ENCODE peak calls at places on chromosomes 7 and 10, in seven cellular contexts. K is C1 segment of cervical spinal cord; H is ureter; F is stimulated activated CD8-positive, alpha-beta memory T cell treated with anti-CD3 and anti-CD28 coated beads, Interleukin-7, amount 100 ng/mL, for 1 hour; R is stromal cell of bone marrow; S is HuH-7; U is lower lobe of right lung. A is an unnamed sample.

GRCh38 chr10:71138126-71138860 is 74.1 kb upstream of the UNC5B start:
- DNase-seq in S (no peak), R (no peak), H (peak; percentile 41), U (no peak), K (no peak), F (no peak), A (peak; percentile 23)

GRCh38 chr7:37916673-37917660 is at the start of gene SFRP4:
- DNase-seq in U (peak; percentile 67), F (no peak), R (peak; percentile 77), H (peak; percentile 57), K (no peak), S (peak; percentile 69), A (peak; percentile 57)

GRCh38 chr7:71645836-71646235 is 513.9 kb downstream of the GALNT17 start:
- DNase-seq in H (no peak), F (no peak), R (no peak), U (no peak), K (no peak), S (no peak), A (no peak)

GRCh38 chr10:35577915-35578607 is 27.1 kb upstream of the GJD4 start:
- DNase-seq in H (no peak), F (no peak), U (no peak), K (no peak), S (no peak), R (no peak), A (no peak)

GRCh38 chr7:5077740-5078139 is 32.1 kb downstream of the RBAK start:
- DNase-seq in U (no peak), R (no peak), F (no peak), H (no peak), K (no peak), S (no peak), A (no peak)

GRCh38 chr10:21202766-21203457 is 305.8 kb upstream of the NEBL start:
- DNase-seq in U (no peak), R (no peak), S (no peak), K (no peak), F (no peak), H (no peak), A (no peak)

GRCh38 chr7:31432831-31433340 is 81.0 kb upstream of the ITPRID1 start:
- DNase-seq in H (no peak), K (no peak), S (no peak), U (no peak), R (no peak), F (no peak), A (no peak)

GRCh38 chr7:94623820-94624219 is 32.1 kb downstream of the SGCE start:
- DNase-seq in F (no peak), R (no peak), H (no peak), S (no peak), K (no peak), U (no peak), A (no peak)

GRCh38 chr7:51158742-51159441 is 157.7 kb downstream of the COBL start:
- DNase-seq in H (no peak), R (no peak), S (no peak), U (no peak), F (no peak), K (no peak), A (no peak)

GRCh38 chr10:50604823-50605222 is 18.9 kb downstream of the SGMS1 start:
- DNase-seq in H (no peak), R (no peak), U (no peak), S (no peak), F (no peak), K (no peak), A (no peak)

GRCh38 chr7:6271091-6271658 is 1.2 kb downstream of the CYTH3 start:
- DNase-seq in R (peak; percentile 67), F (peak; percentile 9), U (peak; percentile 68), K (peak; percentile 9), S (no peak), H (peak; percentile 54), A (peak; percentile 53)

GRCh38 chr10:119377431-119377830 is 165.1 kb downstream of the RGS10 start:
- DNase-seq in R (no peak), F (no peak), U (no peak), H (no peak), S (no peak), K (no peak), A (no peak)

GRCh38 chr10:131852823-131853609 is 47.8 kb upstream of the PPP2R2D start:
- DNase-seq in F (no peak), S (no peak), K (no peak), H (peak; percentile 37), R (no peak), U (no peak), A (no peak)

GRCh38 chr10:69234447-69234846 is 14.3 kb downstream of the HKDC1 start:
- DNase-seq in R (no peak), K (no peak), S (no peak), H (no peak), F (no peak), U (no peak), A (no peak)

GRCh38 chr7:104923010-104923421 is 91.0 kb upstream of the KMT2E start:
- DNase-seq in F (no peak), R (peak; percentile 85), K (no peak), S (peak; percentile 67), U (peak; percentile 84), H (peak; percentile 79), A (peak; percentile 54)

GRCh38 chr10:126463306-126463705 is 75.0 kb upstream of the ADAM12 start:
- DNase-seq in S (no peak), F (no peak), U (no peak), R (no peak), H (no peak), K (no peak), A (no peak)

GRCh38 chr7:34339061-34339526 is 318.9 kb upstream of the NPSR1 start:
- DNase-seq in F (no peak), R (no peak), H (no peak), K (no peak), S (no peak), U (no peak), A (no peak)

GRCh38 chr10:46555366-46555712 is 1.1 kb downstream of the GPRIN2 start:
- DNase-seq in S (no peak), F (no peak), K (no peak), U (no peak), H (peak; percentile 45), R (no peak), A (no peak)

GRCh38 chr10:114479307-114479706 is 75.0 kb upstream of the AFAP1L2 start:
- DNase-seq in U (no peak), S (no peak), H (no peak), R (no peak), K (no peak), F (no peak), A (peak; percentile 44)

GRCh38 chr10:86266446-86267242 is 100.0 kb downstream of the GRID1 start:
- DNase-seq in U (no peak), H (peak; percentile 23), K (no peak), R (no peak), S (no peak), F (no peak), A (no peak)

GRCh38 chr10:4672199-4672598 is 153.8 kb upstream of the AKR1E2 start:
- DNase-seq in S (no peak), F (no peak), H (no peak), U (no peak), R (no peak), K (no peak), A (no peak)

GRCh38 chr10:14736600-14737081 is 38.1 kb downstream of the FAM107B start:
- DNase-seq in R (peak; percentile 19), U (no peak), F (no peak), H (no peak), S (peak; percentile 19), K (no peak), A (peak; percentile 33)

GRCh38 chr7:52944916-52945315 is 90.5 kb upstream of the POM121L12 start:
- DNase-seq in K (no peak), U (no peak), F (no peak), H (no peak), R (no peak), S (no peak), A (no peak)

GRCh38 chr10:121165276-121165675 is 314.1 kb downstream of the WDR11 start:
- DNase-seq in F (no peak), U (no peak), R (peak; percentile 80), H (no peak), K (no peak), S (no peak), A (no peak)

GRCh38 chr7:28960071-28960840 is 2.1 kb upstream of the TRIL start:
- DNase-seq in H (no peak), R (no peak), K (no peak), S (no peak), F (no peak), U (no peak), A (no peak)

GRCh38 chr7:37277513-37277912 is 171.2 kb downstream of the ELMO1 start:
- DNase-seq in K (no peak), H (no peak), F (no peak), S (no peak), U (no peak), R (no peak), A (no peak)

GRCh38 chr7:40015790-40016296 is 65.8 kb downstream of the CDK13 start:
- DNase-seq in K (no peak), H (no peak), R (peak; percentile 13), F (no peak), S (peak; percentile 18), U (no peak), A (no peak)

GRCh38 chr7:105304040-105304895 is 84.5 kb downstream of the SRPK2 start:
- DNase-seq in H (no peak), K (no peak), S (peak; percentile 55), U (no peak), R (peak; percentile 51), F (no peak), A (no peak)